ENCODE peak calls at places on chromosomes 2 and 18, in six cellular contexts. Q, E, I, L, K and G are unnamed samples.

GRCh38 chr2:235894839-235895238 is 273.3 kb downstream of the GBX2 start:
- DNase-seq in Q (no peak), E (no peak), I (no peak), L (no peak), K (no peak), G (no peak)

GRCh38 chr2:212027681-212028628 is 510.6 kb downstream of the ERBB4 start:
- DNase-seq in Q (no peak), E (no peak), I (no peak), L (no peak), K (no peak), G (no peak)

GRCh38 chr2:108616731-108617161 is 82.5 kb downstream of the LIMS1 start:
- DNase-seq in Q (no peak), E (no peak), I (no peak), L (no peak), K (no peak), G (no peak)

GRCh38 chr2:4066217-4066616 is 362.8 kb downstream of the DCDC2C start:
- DNase-seq in Q (no peak), E (no peak), I (no peak), L (no peak), K (no peak), G (no peak)

GRCh38 chr2:150528861-150529801 is 41.7 kb upstream of the RND3 start:
- DNase-seq in Q (no peak), E (peak; percentile 10), I (no peak), L (no peak), K (peak; percentile 45), G (peak; percentile 71)

GRCh38 chr2:47618272-47618552 is 164.7 kb upstream of the MSH6 start:
- DNase-seq in Q (no peak), E (no peak), I (no peak), L (no peak), K (no peak), G (no peak)

GRCh38 chr2:207160115-207160514 is 5.6 kb downstream of the KLF7 start:
- DNase-seq in Q (no peak), E (peak; percentile 60), I (no peak), L (no peak), K (no peak), G (no peak)

GRCh38 chr18:22538463-22538862 is 120.7 kb upstream of the CTAGE1 start:
- DNase-seq in Q (no peak), E (no peak), I (no peak), L (no peak), K (no peak), G (no peak)

GRCh38 chr2:55839182-55839819 is 84.3 kb downstream of the EFEMP1 start:
- DNase-seq in Q (no peak), E (peak; percentile 73), I (no peak), L (no peak), K (no peak), G (peak; percentile 75)

GRCh38 chr2:127174977-127175376 is 45.1 kb downstream of the CYP27C1 start:
- DNase-seq in Q (peak; percentile 50), E (no peak), I (no peak), L (no peak), K (no peak), G (no peak)

GRCh38 chr2:133097666-133098065 is 427.7 kb upstream of the LYPD1 start:
- DNase-seq in Q (no peak), E (no peak), I (no peak), L (no peak), K (no peak), G (no peak)

GRCh38 chr18:56221195-56222065 is 417.0 kb downstream of the TXNL1 start:
- DNase-seq in Q (no peak), E (no peak), I (no peak), L (no peak), K (no peak), G (no peak)

GRCh38 chr2:217118559-217118958 is 258.7 kb upstream of the TNP1 start:
- DNase-seq in Q (no peak), E (no peak), I (no peak), L (no peak), K (no peak), G (no peak)

GRCh38 chr18:13539843-13540535 is 186.4 kb downstream of the FAM210A start:
- DNase-seq in Q (no peak), E (no peak), I (no peak), L (no peak), K (no peak), G (no peak)

GRCh38 chr2:159798376-159798724 is 342 bp upstream of the CD302 start:
- DNase-seq in Q (peak; percentile 32), E (no peak), I (no peak), L (no peak), K (no peak), G (no peak)

GRCh38 chr2:113173563-113174368 is at the start of gene PSD4:
- DNase-seq in Q (no peak), E (no peak), I (no peak), L (peak; percentile 80), K (peak; percentile 67), G (no peak)

GRCh38 chr2:109057686-109058085 is 68.7 kb upstream of the EDAR start:
- DNase-seq in Q (no peak), E (no peak), I (no peak), L (no peak), K (no peak), G (no peak)

GRCh38 chr18:66328280-66328947 is 275.5 kb downstream of the CDH19 start:
- DNase-seq in Q (no peak), E (peak; percentile 17), I (no peak), L (no peak), K (no peak), G (no peak)

GRCh38 chr2:229731916-229732315 is 17.6 kb upstream of the DNER start:
- DNase-seq in Q (no peak), E (no peak), I (no peak), L (no peak), K (no peak), G (no peak)

GRCh38 chr2:219286436-219287115 is 7.4 kb downstream of the DNAJB2 start:
- DNase-seq in Q (no peak), E (peak; percentile 37), I (no peak), L (no peak), K (no peak), G (no peak)

DNA sequence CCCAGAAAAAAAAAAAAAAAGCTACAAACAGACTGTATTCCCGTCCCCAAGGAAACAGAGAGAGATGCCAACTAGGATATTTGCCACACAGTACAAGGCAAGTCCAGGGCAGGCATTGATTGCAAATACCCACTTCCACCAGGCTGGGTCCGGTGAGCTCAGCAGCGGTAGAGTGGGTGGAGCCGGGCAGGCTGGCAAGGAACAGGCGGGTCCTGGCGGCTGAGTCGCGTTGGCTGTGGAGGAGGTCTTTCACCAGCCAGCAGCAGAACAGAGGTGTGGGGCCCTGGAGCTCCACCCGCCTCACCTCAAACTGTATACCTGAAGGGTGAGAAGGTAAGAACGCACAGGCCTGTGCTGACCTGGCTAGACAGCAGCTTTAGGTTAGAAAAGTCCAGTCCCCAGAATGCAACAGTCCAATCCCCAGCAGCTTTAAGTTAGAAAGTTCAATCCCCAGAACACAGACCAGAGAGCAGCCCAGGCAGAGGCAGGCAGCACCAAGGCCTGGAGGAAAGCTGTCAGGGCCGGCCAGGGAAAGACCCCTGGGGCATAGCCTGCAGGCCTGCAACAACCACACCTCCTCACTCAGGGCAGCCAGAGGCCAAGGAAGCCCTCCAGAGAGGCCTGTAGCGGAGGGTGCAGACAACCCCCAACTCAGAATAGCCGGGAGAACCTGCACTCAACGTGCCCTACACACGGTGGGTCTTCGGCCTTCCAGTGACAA is 21.9 kb upstream of the MTERF4 start:
- DNase-seq in Q (no peak), E (no peak), I (no peak), L (no peak), K (no peak), G (no peak)
- TF ChIP-seq REST in Q (no peak), E (no peak), I (no peak), L (no peak), K (no peak), G (no peak)

GRCh38 chr2:72927066-72927465 is 9.7 kb downstream of the EMX1 start:
- DNase-seq in Q (no peak), E (no peak), I (no peak), L (no peak), K (no peak), G (no peak)
- H3K27me3 ChIP-seq in Q (peaks cover 73% of the 10 kb centered on the region), E (peaks cover 93% of the 10 kb centered on the region), I (no peaks in the 10 kb centered on the region), L (peaks cover 54% of the 10 kb centered on the region), K (peaks cover 21% of the 10 kb centered on the region), G (peaks cover 37% of the 10 kb centered on the region)

DNA sequence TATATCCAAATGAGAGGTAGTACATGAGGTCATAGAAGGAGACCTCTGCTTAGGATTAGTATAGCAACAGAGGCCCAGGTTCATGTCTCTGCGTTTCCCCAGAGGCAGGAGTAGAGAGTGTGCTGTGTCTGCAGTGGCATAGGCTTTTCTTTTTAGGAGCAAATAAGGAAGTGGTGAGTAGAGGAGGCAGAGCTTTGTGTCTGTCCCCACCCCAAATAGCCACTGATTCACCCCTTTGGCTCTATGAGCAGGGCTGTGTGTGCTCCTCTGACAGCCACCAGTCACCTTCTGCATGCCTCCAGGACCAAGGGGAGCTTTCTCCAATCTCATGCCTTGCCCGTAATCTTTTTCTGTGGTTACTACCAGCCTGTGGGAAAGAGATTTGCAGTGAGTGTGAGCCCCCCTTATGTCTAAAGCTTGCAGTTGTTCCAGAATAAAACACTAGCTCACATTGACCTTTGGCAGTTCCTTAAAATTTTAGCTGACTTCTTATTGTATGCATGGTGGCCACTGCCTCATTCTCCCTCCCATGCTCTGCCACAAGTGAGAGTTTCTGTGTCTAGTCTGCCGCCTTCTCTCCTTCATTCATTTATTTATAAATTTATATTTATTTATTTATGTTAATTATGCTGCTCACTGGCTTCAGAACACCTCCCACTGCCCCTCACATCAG is 23.5 kb upstream of the ELAC1 start:
- DNase-seq in Q (no peak), E (no peak), I (no peak), L (no peak), K (no peak), G (no peak)
- H3K36me3 ChIP-seq in Q (peaks cover 8% of the 10 kb centered on the region), E (peaks cover 18% of the 10 kb centered on the region), I (peaks cover 2% of the 10 kb centered on the region), L (peaks cover 6% of the 10 kb centered on the region), K (peaks cover 18% of the 10 kb centered on the region), G (peaks cover 5% of the 10 kb centered on the region)

GRCh38 chr18:79458131-79458838 is 62.6 kb downstream of the NFATC1 start:
- DNase-seq in Q (no peak), E (no peak), I (peak; percentile 48), L (no peak), K (no peak), G (peak; percentile 15)
- TF ChIP-seq REST in Q (no peak), E (no peak), I (no peak), L (no peak), K (no peak), G (no peak)

GRCh38 chr2:29278964-29279363 is 163.7 kb downstream of the CLIP4 start:
- DNase-seq in Q (no peak), E (no peak), I (no peak), L (no peak), K (no peak), G (no peak)
- H3K27me3 ChIP-seq in Q (peaks cover 7% of the 10 kb centered on the region), E (no peaks in the 10 kb centered on the region), I (peaks cover 81% of the 10 kb centered on the region), L (no peaks in the 10 kb centered on the region), K (peaks cover 5% of the 10 kb centered on the region), G (peaks cover 10% of the 10 kb centered on the region)

GRCh38 chr2:131143803-131144202 is 38.7 kb downstream of the PLEKHB2 start:
- DNase-seq in Q (no peak), E (no peak), I (no peak), L (no peak), K (no peak), G (no peak)
- H3K36me3 ChIP-seq in Q (peaks cover 63% of the 10 kb centered on the region), E (peaks cover 8% of the 10 kb centered on the region), I (peaks cover 17% of the 10 kb centered on the region), L (peaks cover 89% of the 10 kb centered on the region), K (peaks cover 46% of the 10 kb centered on the region), G (peaks cover 12% of the 10 kb centered on the region)

GRCh38 chr18:78526923-78527775 is 452.5 kb upstream of the SALL3 start:
- DNase-seq in Q (no peak), E (peak; percentile 9), I (no peak), L (no peak), K (no peak), G (no peak)
- TF ChIP-seq REST in Q (no peak), E (no peak), I (no peak), L (no peak), K (no peak), G (no peak)

GRCh38 chr2:118837067-118837466 is 10.4 kb downstream of the EN1 start:
- DNase-seq in Q (no peak), E (peak; percentile 36), I (no peak), L (no peak), K (no peak), G (no peak)
- H3K27me3 ChIP-seq in Q (peaks cover 98% of the 10 kb centered on the region), E (peaks cover 100% of the 10 kb centered on the region), I (no peaks in the 10 kb centered on the region), L (no peaks in the 10 kb centered on the region), K (peaks cover 16% of the 10 kb centered on the region), G (peaks cover 5% of the 10 kb centered on the region)